ENCODE peak calls at places on chromosomes 2 and 18, in five cellular contexts. V, U, E, Q and P are unnamed samples.

GRCh38 chr18:77206676-77207370 is 42.8 kb upstream of the GALR1 start:
- ATAC-seq in E (no peak), V (peak; percentile 91), U (peak; percentile 72), Q (no peak), P (no peak)

GRCh38 chr2:72833084-72833714 is 7.4 kb upstream of the EXOC6B start:
- ATAC-seq in Q (peak; percentile 89), E (peak; percentile 56), U (no peak), V (no peak), P (peak; percentile 42)

GRCh38 chr18:46754188-46754587 is 2.7 kb downstream of the ST8SIA5 start:
- ATAC-seq in U (no peak), Q (no peak), E (peak; percentile 55), V (no peak), P (peak; percentile 35)

GRCh38 chr18:596288-596881 is 403 bp upstream of the CLUL1 start:
- ATAC-seq in V (peak; percentile 56), E (peak; percentile 76), U (no peak), Q (peak; percentile 69), P (peak; percentile 31)

GRCh38 chr2:213664817-213665216 is 380.6 kb downstream of the SPAG16 start:
- ATAC-seq in Q (no peak), E (no peak), U (no peak), V (no peak), P (no peak)

GRCh38 chr2:107808023-107808422 is 18.7 kb upstream of the RGPD4 start:
- ATAC-seq in E (no peak), Q (no peak), U (no peak), V (no peak), P (no peak)

GRCh38 chr2:151302879-151303278 is 13.4 kb upstream of the NMI start:
- ATAC-seq in V (no peak), U (no peak), E (no peak), Q (no peak), P (no peak)

GRCh38 chr2:199742884-199743283 is 108.1 kb downstream of the FTCDNL1 start:
- ATAC-seq in E (no peak), Q (no peak), U (no peak), V (no peak), P (no peak)

GRCh38 chr2:162245051-162245450 is 1.8 kb upstream of the FAP start:
- ATAC-seq in V (no peak), Q (no peak), U (peak; percentile 49), E (no peak), P (peak; percentile 43)

GRCh38 chr2:236772220-236772837 is 202.7 kb downstream of the ACKR3 start:
- ATAC-seq in V (no peak), E (no peak), U (no peak), Q (no peak), P (no peak)

GRCh38 chr2:218732052-218732760 is 21.6 kb downstream of the TTLL4 start:
- ATAC-seq in Q (no peak), E (no peak), V (no peak), U (no peak), P (no peak)

GRCh38 chr2:189328451-189329249 is 112.6 kb upstream of the WDR75 start:
- ATAC-seq in E (no peak), U (no peak), V (no peak), Q (no peak), P (no peak)

GRCh38 chr2:907706-908105 is 42.9 kb upstream of the SNTG2 start:
- ATAC-seq in Q (no peak), U (no peak), V (no peak), E (no peak), P (no peak)

GRCh38 chr18:76223403-76223802 is 271.6 kb downstream of the ZNF516 start:
- ATAC-seq in U (no peak), V (no peak), E (no peak), Q (no peak), P (no peak)

GRCh38 chr2:222427606-222428320 is 3.4 kb downstream of the SGPP2 start:
- ATAC-seq in U (no peak), E (no peak), Q (no peak), V (peak; percentile 16), P (peak; percentile 31)

GRCh38 chr2:224922142-224922727 is 120.0 kb downstream of the DOCK10 start:
- ATAC-seq in V (no peak), Q (no peak), E (no peak), U (no peak), P (peak; percentile 86)

GRCh38 chr2:176443941-176444340 is 174.7 kb downstream of the MTX2 start:
- ATAC-seq in V (no peak), U (no peak), Q (no peak), E (no peak), P (no peak)

GRCh38 chr2:217626926-217627325 is 375.9 kb downstream of the TNS1 start:
- ATAC-seq in U (no peak), E (no peak), Q (no peak), V (no peak), P (no peak)

GRCh38 chr2:62189196-62189595 is 6.7 kb upstream of the B3GNT2 start:
- ATAC-seq in V (no peak), Q (no peak), U (no peak), E (no peak), P (no peak)

GRCh38 chr2:150554046-150554445 is 66.6 kb upstream of the RND3 start:
- ATAC-seq in E (no peak), Q (no peak), U (no peak), V (no peak), P (no peak)

GRCh38 chr18:77433076-77433475 is 183.4 kb downstream of the GALR1 start:
- ATAC-seq in U (no peak), V (no peak), E (no peak), Q (no peak), P (no peak)

GRCh38 chr2:61044596-61044995 is 21.1 kb upstream of the SANBR start:
- ATAC-seq in U (peak; percentile 89), Q (no peak), E (no peak), V (peak; percentile 85), P (peak; percentile 73)

GRCh38 chr18:49625021-49625691 is 63.3 kb downstream of the LIPG start:
- ATAC-seq in E (no peak), V (no peak), U (no peak), Q (no peak), P (no peak)

GRCh38 chr2:85419009-85419711 is 646 bp downstream of the SH2D6 start:
- ATAC-seq in U (no peak), V (peak; percentile 1), E (no peak), Q (no peak), P (peak; percentile 3)